ENCODE peak calls at places on chromosomes 1 and 21, in eight cellular contexts. L is fibroblast of lung, Z is mesendoderm, G is neural progenitor cell, K is Karpas-422, N is K562, V is neuronal stem cell, B is mammary epithelial cell. D is an unnamed sample.

GRCh38 chr1:248842781-248843331 is 4.8 kb downstream of the ZNF672 start:
- DNase-seq in G (no peak), K (no peak), B (peak), Z (no peak), N (no peak), V (no peak), L (no peak), D (peak)

GRCh38 chr1:192977089-192977706 is 82.0 kb downstream of the UCHL5 start:
- DNase-seq in K (no peak), L (no peak), G (no peak), N (peak), B (no peak), Z (no peak), V (no peak), D (no peak)

GRCh38 chr1:53370369-53370961 is 42.6 kb upstream of the LRP8 start:
- DNase-seq in L (no peak), K (no peak), Z (no peak), V (no peak), N (no peak), B (no peak), G (no peak), D (peak)

GRCh38 chr1:182889997-182890396 is 50.9 kb downstream of the DHX9 start:
- DNase-seq in B (no peak), Z (no peak), K (peak), L (peak), G (no peak), N (peak), V (no peak), D (peak)

GRCh38 chr1:64894438-64895196 is 71.7 kb downstream of the JAK1 start:
- DNase-seq in V (no peak), B (no peak), K (no peak), L (peak), G (no peak), N (no peak), Z (no peak), D (no peak)

GRCh38 chr1:53585565-53585964 is 126.4 kb downstream of the DMRTB1 start:
- DNase-seq in B (no peak), N (no peak), Z (no peak), K (no peak), G (no peak), V (no peak), L (no peak), D (peak)

GRCh38 chr1:28354121-28354520 is 15.4 kb upstream of the PHACTR4 start:
- DNase-seq in N (no peak), L (peak), K (no peak), Z (no peak), V (no peak), B (peak), G (no peak), D (no peak)

GRCh38 chr1:2358072-2358471 is 33.3 kb downstream of the MORN1 start:
- DNase-seq in L (no peak), G (no peak), V (no peak), Z (no peak), B (no peak), K (no peak), N (no peak), D (no peak)

GRCh38 chr1:59332983-59333382 is 36.1 kb downstream of the FGGY start:
- DNase-seq in L (peak), Z (no peak), N (no peak), K (no peak), V (no peak), G (no peak), B (peak), D (no peak)

GRCh38 chr1:174883361-174883760 is 116.4 kb upstream of the CACYBP start:
- DNase-seq in Z (peak), N (peak), B (peak), L (peak), V (no peak), G (peak), K (peak), D (peak)

GRCh38 chr1:201663777-201664176 is 124.8 kb downstream of the NAV1 start:
- DNase-seq in Z (no peak), G (no peak), K (no peak), N (no peak), L (no peak), B (no peak), V (no peak), D (no peak)

GRCh38 chr1:12458571-12458970 is 159.4 kb downstream of the DHRS3 start:
- DNase-seq in N (no peak), Z (no peak), B (no peak), G (no peak), V (no peak), L (no peak), K (no peak), D (no peak)

GRCh38 chr1:48793863-48794262 is 17.2 kb upstream of the BEND5 start:
- DNase-seq in Z (no peak), N (no peak), B (no peak), L (no peak), V (no peak), G (no peak), K (peak), D (no peak)

GRCh38 chr1:55255901-55256300 is 40.7 kb upstream of the USP24 start:
- DNase-seq in G (no peak), K (no peak), N (no peak), Z (no peak), L (no peak), B (no peak), V (no peak), D (no peak)

GRCh38 chr1:228083871-228084278 is 1.4 kb downstream of the ARF1 start:
- DNase-seq in V (no peak), Z (no peak), N (no peak), B (no peak), G (peak), K (no peak), L (peak), D (no peak)

GRCh38 chr1:47776554-47777156 is 220.5 kb downstream of the TRABD2B start:
- DNase-seq in Z (no peak), K (no peak), N (no peak), G (peak), B (no peak), L (no peak), V (peak), D (no peak)

GRCh38 chr1:226723640-226724532 is 15.2 kb downstream of the ITPKB start:
- DNase-seq in K (peak), G (peak), V (peak), L (peak), B (peak), Z (peak), N (peak), D (peak)

GRCh38 chr1:112234710-112235109 is 161.3 kb upstream of the CTTNBP2NL start:
- DNase-seq in B (no peak), G (no peak), K (no peak), V (no peak), Z (no peak), N (no peak), L (no peak), D (no peak)

GRCh38 chr1:229363723-229364122 is 20.9 kb upstream of the CCSAP start:
- DNase-seq in B (no peak), V (no peak), G (peak), N (no peak), K (no peak), L (peak), Z (peak), D (peak)

GRCh38 chr1:162083273-162083672 is 13.8 kb downstream of the NOS1AP start:
- DNase-seq in B (no peak), K (no peak), Z (no peak), N (no peak), V (no peak), L (no peak), G (no peak), D (no peak)

GRCh38 chr1:205581321-205581980 is 50.4 kb downstream of the ELK4 start:
- DNase-seq in N (no peak), B (no peak), L (no peak), V (no peak), G (no peak), Z (no peak), K (no peak), D (peak)

GRCh38 chr1:36387141-36387949 is 1.6 kb upstream of the STK40 start:
- DNase-seq in K (peak), Z (peak), V (peak), L (peak), N (no peak), G (peak), B (peak), D (peak)

GRCh38 chr1:31814041-31814511 is 1.7 kb downstream of the SPOCD1 start:
- DNase-seq in L (no peak), Z (no peak), B (no peak), N (no peak), V (no peak), G (no peak), K (no peak), D (no peak)

GRCh38 chr1:57423135-57424131 is at the start of gene DAB1:
- DNase-seq in N (no peak), G (peak), K (no peak), V (peak), B (peak), L (peak), Z (peak), D (peak)

GRCh38 chr21:42384184-42384583 is 11.7 kb downstream of the TMPRSS3 start:
- DNase-seq in G (no peak), K (peak), N (no peak), Z (no peak), L (no peak), B (no peak), V (no peak), D (no peak)

GRCh38 chr1:186502087-186502486 is 41.2 kb upstream of the PDC start:
- DNase-seq in N (no peak), V (no peak), K (no peak), B (no peak), G (no peak), Z (no peak), L (no peak), D (no peak)

GRCh38 chr1:3610823-3611169 is 512 bp downstream of the MEGF6 start:
- DNase-seq in L (no peak), N (no peak), K (no peak), Z (peak), G (no peak), B (no peak), V (no peak), D (no peak)

GRCh38 chr1:228163004-228163753 is 2.4 kb upstream of the IBA57 start:
- DNase-seq in B (peak), Z (no peak), V (no peak), N (no peak), K (no peak), G (no peak), L (peak), D (no peak)

GRCh38 chr1:1760345-1760650 is 18.0 kb downstream of the NADK start:
- DNase-seq in L (no peak), N (no peak), B (no peak), Z (no peak), V (no peak), K (no peak), G (no peak), D (no peak)

GRCh38 chr1:198333744-198334143 is 176.9 kb downstream of the NEK7 start:
- DNase-seq in V (no peak), B (peak), Z (no peak), G (no peak), N (no peak), L (peak), K (no peak), D (no peak)

GRCh38 chr21:38920631-38921398 is 115.1 kb downstream of the ETS2 start:
- DNase-seq in V (no peak), B (no peak), N (no peak), K (no peak), L (peak), Z (no peak), G (no peak), D (peak)

GRCh38 chr1:117708323-117709288 is 102.8 kb downstream of the TENT5C start:
- DNase-seq in B (no peak), L (no peak), V (no peak), K (no peak), N (peak), Z (peak), G (peak), D (peak)

GRCh38 chr1:37767488-37767887 is 2.6 kb upstream of the EPHA10 start:
- DNase-seq in G (peak), N (no peak), K (no peak), V (no peak), L (no peak), Z (no peak), B (no peak), D (no peak)

GRCh38 chr1:208496467-208497371 is 252.5 kb upstream of the PLXNA2 start:
- DNase-seq in B (peak), N (no peak), Z (no peak), L (no peak), G (no peak), K (no peak), V (no peak), D (no peak)

GRCh38 chr1:7930547-7931445 is 9.8 kb downstream of the TNFRSF9 start:
- DNase-seq in B (no peak), K (no peak), Z (no peak), L (no peak), V (no peak), N (no peak), G (no peak), D (no peak)

GRCh38 chr1:147600119-147601111 is 59.1 kb downstream of the BCL9 start:
- DNase-seq in L (peak), B (peak), N (peak), G (no peak), V (no peak), Z (peak), K (peak), D (no peak)

GRCh38 chr1:222728746-222729145 is 8.3 kb upstream of the FAM177B start:
- DNase-seq in N (no peak), L (no peak), V (no peak), B (no peak), K (no peak), G (no peak), Z (no peak), D (no peak)

GRCh38 chr1:29648798-29649374 is 412.6 kb downstream of the PTPRU start:
- DNase-seq in N (no peak), K (no peak), V (no peak), G (no peak), L (no peak), B (no peak), Z (no peak), D (peak)

GRCh38 chr1:98053471-98054366 is 132.9 kb upstream of the DPYD start:
- DNase-seq in K (peak), B (peak), G (peak), Z (peak), V (peak), N (peak), L (peak), D (peak)

GRCh38 chr1:213656039-213656438 is 331.7 kb upstream of the PROX1 start:
- DNase-seq in B (no peak), Z (no peak), K (no peak), V (no peak), L (no peak), N (no peak), G (no peak), D (no peak)
- H3K9ac ChIP-seq in B (no peak), Z (no peak), K (no peak), V (no peak), L (no peak), N (no peak), G (no peak), D (no peak)

DNA sequence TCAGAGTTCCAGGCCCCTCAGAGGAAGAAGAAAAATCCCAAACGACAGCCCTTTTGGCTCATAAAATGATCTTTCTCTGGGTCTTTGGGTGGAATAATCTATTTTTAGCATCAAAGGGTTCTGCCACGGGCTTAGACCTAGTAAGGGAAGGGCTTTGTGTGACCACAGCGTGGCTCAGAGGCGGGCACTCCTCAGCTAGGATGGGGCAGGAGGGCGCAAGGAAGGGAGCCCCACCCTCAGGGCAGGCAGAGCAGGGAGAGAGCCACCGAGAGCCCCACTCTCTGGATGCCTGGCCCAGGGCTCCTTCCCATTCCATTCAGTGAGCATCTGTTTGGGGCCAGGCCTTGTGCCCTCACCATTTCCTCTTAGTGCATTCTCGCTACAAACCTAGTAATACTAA is 41.5 kb upstream of the RUNX3 start:
- DNase-seq in G (no peak), L (peak), B (no peak), Z (no peak), N (no peak), K (no peak), V (no peak), D (no peak)
- H3K9ac ChIP-seq in G (no peak), L (no peak), B (no peak), Z (no peak), N (no peak), K (no peak), V (no peak), D (no peak)

GRCh38 chr1:223827193-223827663 is 18.5 kb downstream of the TP53BP2 start:
- DNase-seq in L (peak), G (no peak), N (peak), K (no peak), B (peak), V (no peak), Z (no peak), D (no peak)
- H3K9ac ChIP-seq in L (no peak), G (no peak), N (peak), K (no peak), B (no peak), V (no peak), Z (peak), D (no peak)

DNA sequence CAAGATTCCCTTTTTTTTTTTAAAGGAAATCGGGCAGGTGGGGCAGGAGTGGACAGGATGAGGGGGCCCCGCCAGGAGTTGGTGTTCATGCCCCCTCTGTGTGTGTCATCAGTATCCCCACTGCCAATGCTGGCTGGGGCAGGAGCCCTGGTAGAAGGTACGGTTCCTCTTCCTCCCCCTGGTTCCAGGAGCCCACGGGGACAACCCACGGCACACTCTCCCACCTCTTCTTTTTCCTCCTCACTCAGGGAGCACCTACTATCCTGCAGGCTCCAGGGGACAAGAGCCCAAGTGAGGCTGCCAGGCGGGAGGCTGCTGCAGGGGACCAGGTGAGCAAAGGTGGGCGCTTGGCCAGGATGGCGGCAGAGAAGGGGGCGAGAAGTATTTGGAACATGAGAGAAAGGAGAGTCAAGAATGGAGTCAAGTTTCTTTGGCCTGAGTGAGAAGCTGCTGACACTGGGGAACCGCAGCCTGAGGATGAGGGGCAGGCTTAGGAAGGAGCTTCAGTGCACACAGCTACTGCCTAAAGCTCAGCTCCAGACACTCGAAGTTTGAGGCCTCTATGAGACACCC is 26.5 kb downstream of the ECE1 start:
- DNase-seq in B (no peak), K (no peak), V (no peak), Z (no peak), G (no peak), N (no peak), L (no peak), D (no peak)
- H3K9ac ChIP-seq in B (no peak), K (no peak), V (no peak), Z (no peak), G (no peak), N (no peak), L (no peak), D (no peak)

DNA sequence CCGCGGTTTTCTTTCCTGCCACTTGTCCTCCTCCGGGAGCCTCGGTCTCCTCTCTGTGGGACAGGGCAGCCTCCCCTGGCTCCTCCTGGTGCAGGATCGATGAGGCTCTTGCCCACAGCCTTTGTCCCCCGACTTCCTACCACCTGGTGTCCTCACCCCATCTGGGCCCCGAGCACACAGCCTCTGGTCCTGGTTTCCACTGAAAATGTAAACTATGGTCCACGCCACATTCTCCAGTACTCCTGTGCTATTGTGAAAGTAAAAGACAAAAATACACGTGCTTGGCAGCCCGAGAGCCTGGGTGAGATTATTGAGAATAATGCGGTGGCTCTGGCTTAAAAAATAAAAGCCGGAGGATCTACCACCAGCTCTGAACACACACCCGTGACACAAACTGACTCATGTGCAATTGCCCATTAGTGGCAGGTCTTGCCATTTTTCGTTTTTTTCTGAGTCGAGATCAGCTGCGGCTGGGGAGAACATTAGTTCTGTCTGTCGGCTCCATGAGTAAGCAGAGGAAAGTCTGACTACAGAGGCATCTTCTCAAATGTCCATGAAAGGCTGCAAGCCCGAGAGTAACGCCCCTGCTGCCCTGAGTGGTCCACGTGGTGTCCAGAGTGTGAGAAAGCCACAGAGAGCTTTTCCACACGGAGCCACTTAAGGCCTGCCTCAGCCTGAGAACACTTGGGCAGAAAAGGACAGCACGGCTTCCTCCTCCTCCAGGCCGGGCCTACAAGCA is 5.7 kb upstream of the COL6A2 start:
- DNase-seq in G (no peak), V (no peak), N (no peak), Z (no peak), L (peak), B (no peak), K (no peak), D (no peak)
- H3K9ac ChIP-seq in G (no peak), V (no peak), N (no peak), Z (no peak), L (peak), B (no peak), K (no peak), D (no peak)

GRCh38 chr1:44501022-44501910 is 96.2 kb downstream of the RNF220 start:
- DNase-seq in Z (peak), L (no peak), B (no peak), N (no peak), K (no peak), V (peak), G (peak), D (peak)
- H3K9ac ChIP-seq in Z (peak), L (no peak), B (no peak), N (no peak), K (no peak), V (no peak), G (no peak), D (no peak)

DNA sequence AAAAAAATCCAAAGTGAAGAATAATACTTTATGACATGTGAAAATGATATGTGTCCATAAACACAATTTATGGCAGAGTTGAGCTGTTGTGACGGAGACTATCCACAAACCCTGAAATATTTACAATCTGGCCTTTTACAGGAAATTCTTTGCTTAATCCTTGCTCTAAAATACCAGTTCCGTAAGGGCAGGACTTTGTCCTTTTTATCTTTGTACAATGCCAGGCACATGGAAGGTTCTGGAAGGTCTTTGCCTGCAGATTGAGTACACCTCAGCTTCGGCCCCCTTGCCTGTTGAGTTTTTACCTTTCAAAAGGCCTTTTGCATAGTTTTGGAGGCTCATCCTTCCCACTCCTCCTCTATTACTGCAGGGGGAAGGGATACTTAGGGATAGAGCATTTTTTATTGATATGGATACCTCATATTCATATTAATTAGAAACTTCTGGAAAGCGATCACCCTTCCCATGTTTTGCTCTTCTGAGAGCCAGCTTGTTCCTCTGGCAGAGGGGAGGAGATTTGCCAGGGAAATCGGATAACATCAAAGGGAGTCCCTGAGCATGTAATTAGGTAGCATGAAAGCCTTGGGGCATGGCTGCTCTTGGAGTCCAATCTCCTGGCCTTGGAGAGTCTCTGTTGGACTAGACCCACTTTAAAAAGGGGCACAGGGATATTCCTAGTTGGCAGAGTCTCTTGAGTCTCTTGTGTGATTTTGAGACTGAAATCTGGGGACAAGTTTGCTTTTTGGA is 217.1 kb downstream of the KCNJ6 start:
- DNase-seq in K (no peak), Z (no peak), G (no peak), N (no peak), V (no peak), B (no peak), L (no peak), D (no peak)
- H3K9ac ChIP-seq in K (no peak), Z (no peak), G (no peak), N (no peak), V (no peak), B (no peak), L (no peak), D (no peak)

D was measured in endodermal cell.